ENCODE peak calls at places on chromosomes 3 and 15, in eight cellular contexts. P is naive thymus-derived CD4-positive, alpha-beta T cell; F is SK-N-SH; H is PC-9; A is pancreas; C is SJSA1; E is endodermal cell; B is A549. M is an unnamed sample.
A peak's percentile ranks its signal among the peaks of the same experiment; 100 is the strongest.

GRCh38 chr3:178223876-178224275 is 312.4 kb upstream of the KCNMB2 start:
- DNase-seq in P (no peak), F (no peak), H (no peak), A (no peak), C (no peak), E (no peak), B (no peak), M (no peak)

GRCh38 chr3:194485876-194486539 is 794 bp downstream of the ATP13A3 start:
- DNase-seq in P (peak; percentile 54), F (no peak), H (peak; percentile 37), A (peak; percentile 38), C (peak; percentile 48), E (peak; percentile 68), B (no peak), M (peak; percentile 67)

GRCh38 chr3:20930034-20930433 is 744.0 kb upstream of the SGO1 start:
- DNase-seq in P (no peak), F (peak; percentile 10), H (no peak), A (no peak), C (no peak), E (peak; percentile 67), B (no peak), M (peak; percentile 19)

GRCh38 chr3:36546196-36546595 is 165.9 kb downstream of the STAC start:
- DNase-seq in P (no peak), F (no peak), H (no peak), A (no peak), C (no peak), E (no peak), B (no peak), M (no peak)

GRCh38 chr3:2735392-2735894 is 374.7 kb downstream of the IL5RA start:
- DNase-seq in P (no peak), F (no peak), H (no peak), A (no peak), C (no peak), E (no peak), B (no peak), M (no peak)

GRCh38 chr3:176514297-176514696 is 683.0 kb downstream of the TBL1XR1 start:
- DNase-seq in P (no peak), F (no peak), H (peak; percentile 25), A (no peak), C (peak; percentile 56), E (peak; percentile 87), B (peak; percentile 8), M (peak; percentile 29)

GRCh38 chr3:195532858-195533257 is 10.3 kb downstream of the PPP1R2 start:
- DNase-seq in P (no peak), F (no peak), H (no peak), A (no peak), C (no peak), E (no peak), B (no peak), M (no peak)

GRCh38 chr3:189099031-189099471 is 72.7 kb upstream of the TPRG1 start:
- DNase-seq in P (no peak), F (no peak), H (no peak), A (peak; percentile 21), C (no peak), E (no peak), B (no peak), M (no peak)

GRCh38 chr15:34810455-34811146 is 15.3 kb upstream of the ACTC1 start:
- DNase-seq in P (no peak), F (no peak), H (peak; percentile 53), A (no peak), C (peak; percentile 73), E (no peak), B (peak; percentile 49), M (peak; percentile 47)

GRCh38 chr15:45640610-45641009 is 5.8 kb downstream of the SQOR start:
- DNase-seq in P (no peak), F (no peak), H (peak; percentile 18), A (no peak), C (no peak), E (peak; percentile 3), B (peak; percentile 44), M (peak; percentile 66)

GRCh38 chr15:39756806-39757522 is 25.7 kb downstream of the FSIP1 start:
- DNase-seq in P (peak; percentile 29), F (no peak), H (peak; percentile 7), A (peak; percentile 24), C (no peak), E (no peak), B (no peak), M (peak; percentile 89)

GRCh38 chr15:51386486-51386885 is 45.0 kb downstream of the GLDN start:
- DNase-seq in P (no peak), F (no peak), H (no peak), A (no peak), C (no peak), E (no peak), B (no peak), M (no peak)

GRCh38 chr15:73683624-73684536 is at the start of gene CD276:
- DNase-seq in P (no peak), F (peak; percentile 91), H (peak; percentile 84), A (peak; percentile 75), C (peak; percentile 79), E (peak; percentile 91), B (peak; percentile 57), M (peak; percentile 89)

GRCh38 chr3:143315766-143316165 is 196.2 kb downstream of the CHST2 start:
- DNase-seq in P (no peak), F (no peak), H (no peak), A (no peak), C (no peak), E (no peak), B (no peak), M (no peak)

GRCh38 chr3:27357665-27358258 is 11.4 kb downstream of the NEK10 start:
- DNase-seq in P (peak; percentile 33), F (peak; percentile 39), H (peak; percentile 29), A (peak; percentile 55), C (peak; percentile 51), E (peak; percentile 86), B (peak; percentile 47), M (peak; percentile 72)

GRCh38 chr3:9862391-9863235 is 17.4 kb downstream of the CIDEC start:
- DNase-seq in P (no peak), F (peak; percentile 53), H (peak; percentile 31), A (peak; percentile 56), C (no peak), E (peak; percentile 92), B (peak; percentile 53), M (peak; percentile 84)

DNA sequence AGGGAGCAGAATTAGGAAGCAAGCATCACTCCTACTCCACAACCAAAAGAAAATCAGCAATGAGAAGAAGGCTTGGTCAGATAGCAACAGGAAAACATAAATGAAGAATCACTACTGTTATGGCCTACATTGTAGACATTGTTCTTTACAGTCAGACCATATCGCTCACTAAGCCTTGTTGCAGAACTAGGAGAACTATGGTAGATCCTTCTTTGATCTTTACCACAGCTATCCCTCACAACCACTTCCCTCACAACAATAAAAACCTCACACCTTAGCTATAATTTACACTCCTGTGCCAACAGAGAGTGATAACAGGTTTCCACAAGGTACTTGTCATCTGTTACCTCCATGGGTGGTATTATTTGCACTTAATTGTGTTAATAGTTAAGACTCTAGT is 126.6 kb downstream of the WDR76 start:
- DNase-seq in P (no peak), F (no peak), H (no peak), A (no peak), C (no peak), E (no peak), B (no peak), M (no peak)
- H3K27ac ChIP-seq in P (no peak overlapping the region), F (no peak overlapping the region), H (no peak overlapping the region), A (no peak overlapping the region), C (no peak overlapping the region), E (no peak overlapping the region), B (no peak overlapping the region), M (no peak overlapping the region)

DNA sequence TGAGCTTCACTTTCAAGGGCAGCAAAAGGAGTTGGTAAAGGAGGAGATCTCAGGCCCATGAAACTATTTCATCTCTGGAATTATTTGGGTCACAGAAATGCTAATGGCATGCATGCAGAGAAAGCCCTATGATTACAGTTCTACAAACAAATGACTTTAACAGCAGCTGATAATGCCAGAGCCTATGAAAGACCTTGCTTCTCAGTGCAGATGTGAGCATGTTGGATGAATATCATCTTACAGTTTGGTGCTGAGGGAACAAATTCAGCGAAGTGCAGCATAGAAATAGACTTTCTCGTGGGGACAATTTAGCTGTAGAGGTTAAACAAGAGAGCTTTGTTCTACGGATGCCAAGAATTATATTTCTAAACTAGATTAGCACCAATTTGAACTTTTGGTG is 27.6 kb downstream of the PTX3 start:
- DNase-seq in P (no peak), F (no peak), H (no peak), A (no peak), C (no peak), E (no peak), B (no peak), M (no peak)
- H3K27ac ChIP-seq in P (no peak overlapping the region), F (peak overlapping the region; percentile 4), H (no peak overlapping the region), A (no peak overlapping the region), C (no peak overlapping the region), E (no peak overlapping the region), B (no peak overlapping the region), M (no peak overlapping the region)

DNA sequence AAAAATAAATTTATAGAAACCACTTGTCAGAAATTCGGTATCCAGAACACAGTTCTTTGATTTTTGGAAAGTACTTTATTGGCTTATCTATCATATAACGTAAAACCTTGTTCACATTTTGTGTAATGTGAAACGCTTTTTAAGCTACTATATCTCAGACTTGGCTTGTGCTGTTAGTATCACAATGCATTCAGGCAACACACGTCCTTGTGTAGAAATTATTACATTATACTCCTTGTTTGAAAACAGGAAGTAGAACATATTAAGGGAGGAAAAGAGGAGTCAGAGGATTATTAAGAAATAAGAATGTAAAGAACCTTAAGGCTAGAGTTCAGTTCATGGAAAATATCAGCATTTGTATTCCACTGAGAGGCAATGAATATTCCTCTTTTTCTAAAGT is 1.6 kb downstream of the DNAJC13 start:
- DNase-seq in P (no peak), F (no peak), H (no peak), A (no peak), C (no peak), E (no peak), B (no peak), M (no peak)
- H3K27ac ChIP-seq in P (no peak overlapping the region), F (peak overlapping the region; percentile 90), H (peak overlapping the region; percentile 81), A (no peak overlapping the region), C (no peak overlapping the region), E (no peak overlapping the region), B (no peak overlapping the region), M (peak overlapping the region; percentile 93)

DNA sequence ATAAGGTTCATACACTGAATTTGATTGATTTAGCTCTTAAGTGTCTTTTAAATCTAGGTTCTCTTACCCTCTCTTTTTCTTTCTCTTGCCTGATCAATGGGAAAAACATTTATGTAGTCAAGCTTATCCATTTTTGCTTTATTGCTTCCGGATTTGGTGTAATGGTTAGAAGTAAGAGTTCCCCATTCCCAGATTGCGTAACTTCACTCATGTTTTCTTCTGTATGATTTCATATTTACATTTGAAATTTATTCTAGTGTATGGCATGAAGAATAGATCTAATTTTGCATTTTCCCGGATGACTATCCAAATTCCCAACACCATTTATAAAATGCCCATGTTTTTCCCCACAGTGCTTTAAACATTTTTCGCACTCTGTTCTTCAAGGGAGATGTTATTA is 27.9 kb upstream of the SV2B start:
- DNase-seq in P (no peak), F (no peak), H (no peak), A (no peak), C (no peak), E (no peak), B (no peak), M (no peak)
- H3K27ac ChIP-seq in P (no peak overlapping the region), F (no peak overlapping the region), H (no peak overlapping the region), A (no peak overlapping the region), C (no peak overlapping the region), E (no peak overlapping the region), B (no peak overlapping the region), M (no peak overlapping the region)

DNA sequence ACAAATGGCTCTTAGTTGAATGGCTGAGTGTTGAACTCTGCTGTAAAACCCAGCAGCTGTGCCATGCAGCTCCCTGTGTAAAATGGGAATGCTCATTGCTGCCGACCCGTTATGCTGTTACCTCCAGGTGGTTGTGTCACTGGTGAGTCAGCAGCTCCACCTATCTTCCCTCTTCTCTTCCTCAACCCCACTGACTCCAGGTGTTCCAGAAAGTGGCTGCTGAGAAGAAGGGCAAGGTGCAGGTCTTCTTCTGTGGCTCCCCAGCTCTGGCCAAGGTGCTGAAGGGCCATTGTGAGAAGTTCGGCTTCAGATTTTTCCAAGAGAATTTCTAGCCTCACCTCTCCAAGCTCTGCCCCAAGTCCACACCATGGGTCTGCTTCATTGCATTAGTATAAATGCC is 41.9 kb downstream of the NOX5 start:
- DNase-seq in P (no peak), F (no peak), H (no peak), A (no peak), C (no peak), E (peak; percentile 70), B (no peak), M (peak; percentile 43)
- H3K27ac ChIP-seq in P (no peak overlapping the region), F (no peak overlapping the region), H (no peak overlapping the region), A (no peak overlapping the region), C (no peak overlapping the region), E (no peak overlapping the region), B (no peak overlapping the region), M (no peak overlapping the region)

M was measured in hepatocyte.